ENCODE peak calls at places on chromosomes 13 and 19, in ten cellular contexts. One of them, this sample, is unnamed.

GRCh38 chr13:44660050-44660449 is 83.9 kb upstream of the TSC22D1 start:
- DNase-seq in brain microvascular endothelial cell: no peak
- DNase-seq in MG63: peak
- DNase-seq in EH: peak
- DNase-seq in RPMI8226: no peak
- DNase-seq in effector CD8-positive, alpha-beta T cell: no peak
- DNase-seq in endothelial cell: no peak
- DNase-seq in activated CD8-positive, alpha-beta memory T cell treated with anti-CD3 and anti-CD28 coated beads for 48 hours: no peak
- DNase-seq in glutamatergic neuron: no peak
- DNase-seq in fibroblast of lung: no peak
- DNase-seq in this sample: no peak

GRCh38 chr13:99916366-99917103 is 55.0 kb downstream of the ZIC5 start:
- DNase-seq in brain microvascular endothelial cell: peak
- DNase-seq in MG63: no peak
- DNase-seq in EH: peak
- DNase-seq in RPMI8226: peak
- DNase-seq in effector CD8-positive, alpha-beta T cell: no peak
- DNase-seq in endothelial cell: peak
- DNase-seq in activated CD8-positive, alpha-beta memory T cell treated with anti-CD3 and anti-CD28 coated beads for 48 hours: no peak
- DNase-seq in glutamatergic neuron: no peak
- DNase-seq in fibroblast of lung: peak
- DNase-seq in this sample: peak

GRCh38 chr19:36152061-36152885 is at the start of gene COX7A1:
- DNase-seq in brain microvascular endothelial cell: peak
- DNase-seq in MG63: no peak
- DNase-seq in EH: peak
- DNase-seq in RPMI8226: no peak
- DNase-seq in effector CD8-positive, alpha-beta T cell: no peak
- DNase-seq in endothelial cell: no peak
- DNase-seq in activated CD8-positive, alpha-beta memory T cell treated with anti-CD3 and anti-CD28 coated beads for 48 hours: no peak
- DNase-seq in glutamatergic neuron: peak
- DNase-seq in fibroblast of lung: peak
- DNase-seq in this sample: no peak

GRCh38 chr13:32781906-32782305 is 195.7 kb downstream of the PDS5B start:
- DNase-seq in brain microvascular endothelial cell: no peak
- DNase-seq in MG63: no peak
- DNase-seq in EH: no peak
- DNase-seq in RPMI8226: no peak
- DNase-seq in effector CD8-positive, alpha-beta T cell: no peak
- DNase-seq in endothelial cell: no peak
- DNase-seq in activated CD8-positive, alpha-beta memory T cell treated with anti-CD3 and anti-CD28 coated beads for 48 hours: no peak
- DNase-seq in glutamatergic neuron: no peak
- DNase-seq in fibroblast of lung: no peak
- DNase-seq in this sample: no peak

GRCh38 chr13:113162783-113163685 is 4.6 kb downstream of the PROZ start:
- DNase-seq in brain microvascular endothelial cell: no peak
- DNase-seq in MG63: no peak
- DNase-seq in EH: no peak
- DNase-seq in RPMI8226: no peak
- DNase-seq in effector CD8-positive, alpha-beta T cell: no peak
- DNase-seq in endothelial cell: no peak
- DNase-seq in activated CD8-positive, alpha-beta memory T cell treated with anti-CD3 and anti-CD28 coated beads for 48 hours: no peak
- DNase-seq in glutamatergic neuron: no peak
- DNase-seq in fibroblast of lung: no peak
- DNase-seq in this sample: no peak

GRCh38 chr19:38221919-38222828 is 1.8 kb downstream of the DPF1 start:
- DNase-seq in brain microvascular endothelial cell: no peak
- DNase-seq in MG63: no peak
- DNase-seq in EH: no peak
- DNase-seq in RPMI8226: no peak
- DNase-seq in effector CD8-positive, alpha-beta T cell: no peak
- DNase-seq in endothelial cell: no peak
- DNase-seq in activated CD8-positive, alpha-beta memory T cell treated with anti-CD3 and anti-CD28 coated beads for 48 hours: no peak
- DNase-seq in glutamatergic neuron: no peak
- DNase-seq in fibroblast of lung: no peak
- DNase-seq in this sample: no peak

GRCh38 chr19:3367572-3368440 is 1.4 kb downstream of the NFIC start:
- DNase-seq in brain microvascular endothelial cell: no peak
- DNase-seq in MG63: no peak
- DNase-seq in EH: peak
- DNase-seq in RPMI8226: no peak
- DNase-seq in effector CD8-positive, alpha-beta T cell: no peak
- DNase-seq in endothelial cell: no peak
- DNase-seq in activated CD8-positive, alpha-beta memory T cell treated with anti-CD3 and anti-CD28 coated beads for 48 hours: no peak
- DNase-seq in glutamatergic neuron: no peak
- DNase-seq in fibroblast of lung: no peak
- DNase-seq in this sample: no peak

GRCh38 chr13:69565334-69565733 is 542.3 kb upstream of the ATXN8OS start:
- DNase-seq in brain microvascular endothelial cell: peak
- DNase-seq in MG63: peak
- DNase-seq in EH: peak
- DNase-seq in RPMI8226: peak
- DNase-seq in effector CD8-positive, alpha-beta T cell: no peak
- DNase-seq in endothelial cell: peak
- DNase-seq in activated CD8-positive, alpha-beta memory T cell treated with anti-CD3 and anti-CD28 coated beads for 48 hours: no peak
- DNase-seq in glutamatergic neuron: peak
- DNase-seq in fibroblast of lung: peak
- DNase-seq in this sample: peak

GRCh38 chr13:114145256-114145655 is 12.8 kb upstream of the RASA3 start:
- DNase-seq in brain microvascular endothelial cell: no peak
- DNase-seq in MG63: no peak
- DNase-seq in EH: no peak
- DNase-seq in RPMI8226: no peak
- DNase-seq in effector CD8-positive, alpha-beta T cell: no peak
- DNase-seq in endothelial cell: no peak
- DNase-seq in activated CD8-positive, alpha-beta memory T cell treated with anti-CD3 and anti-CD28 coated beads for 48 hours: no peak
- DNase-seq in glutamatergic neuron: peak
- DNase-seq in fibroblast of lung: no peak
- DNase-seq in this sample: no peak

GRCh38 chr19:47243776-47244547 is 12.4 kb upstream of the CCDC9 start:
- DNase-seq in brain microvascular endothelial cell: peak
- DNase-seq in MG63: peak
- DNase-seq in EH: peak
- DNase-seq in RPMI8226: peak
- DNase-seq in effector CD8-positive, alpha-beta T cell: peak
- DNase-seq in endothelial cell: peak
- DNase-seq in activated CD8-positive, alpha-beta memory T cell treated with anti-CD3 and anti-CD28 coated beads for 48 hours: peak
- DNase-seq in glutamatergic neuron: peak
- DNase-seq in fibroblast of lung: peak
- DNase-seq in this sample: peak

GRCh38 chr13:106596287-106596937 is 28.5 kb upstream of the ARGLU1 start:
- DNase-seq in brain microvascular endothelial cell: no peak
- DNase-seq in MG63: no peak
- DNase-seq in EH: no peak
- DNase-seq in RPMI8226: no peak
- DNase-seq in effector CD8-positive, alpha-beta T cell: no peak
- DNase-seq in endothelial cell: no peak
- DNase-seq in activated CD8-positive, alpha-beta memory T cell treated with anti-CD3 and anti-CD28 coated beads for 48 hours: no peak
- DNase-seq in glutamatergic neuron: no peak
- DNase-seq in fibroblast of lung: no peak
- DNase-seq in this sample: no peak

GRCh38 chr13:67139551-67139950 is 90.6 kb downstream of the PCDH9 start:
- DNase-seq in brain microvascular endothelial cell: no peak
- DNase-seq in MG63: no peak
- DNase-seq in EH: no peak
- DNase-seq in RPMI8226: no peak
- DNase-seq in effector CD8-positive, alpha-beta T cell: no peak
- DNase-seq in endothelial cell: no peak
- DNase-seq in activated CD8-positive, alpha-beta memory T cell treated with anti-CD3 and anti-CD28 coated beads for 48 hours: no peak
- DNase-seq in glutamatergic neuron: no peak
- DNase-seq in fibroblast of lung: peak
- DNase-seq in this sample: no peak

GRCh38 chr19:32294871-32295438 is 50.5 kb upstream of the ZNF507 start:
- DNase-seq in brain microvascular endothelial cell: no peak
- DNase-seq in MG63: no peak
- DNase-seq in EH: no peak
- DNase-seq in RPMI8226: no peak
- DNase-seq in effector CD8-positive, alpha-beta T cell: no peak
- DNase-seq in endothelial cell: no peak
- DNase-seq in activated CD8-positive, alpha-beta memory T cell treated with anti-CD3 and anti-CD28 coated beads for 48 hours: no peak
- DNase-seq in glutamatergic neuron: no peak
- DNase-seq in fibroblast of lung: no peak
- DNase-seq in this sample: no peak

GRCh38 chr13:33644607-33645543 is 173.1 kb upstream of the RFC3 start:
- DNase-seq in brain microvascular endothelial cell: no peak
- DNase-seq in MG63: no peak
- DNase-seq in EH: peak
- DNase-seq in RPMI8226: no peak
- DNase-seq in effector CD8-positive, alpha-beta T cell: no peak
- DNase-seq in endothelial cell: no peak
- DNase-seq in activated CD8-positive, alpha-beta memory T cell treated with anti-CD3 and anti-CD28 coated beads for 48 hours: no peak
- DNase-seq in glutamatergic neuron: no peak
- DNase-seq in fibroblast of lung: peak
- DNase-seq in this sample: no peak

GRCh38 chr19:48833977-48834376 is 2.3 kb downstream of the HSD17B14 start:
- DNase-seq in brain microvascular endothelial cell: no peak
- DNase-seq in MG63: no peak
- DNase-seq in EH: no peak
- DNase-seq in RPMI8226: no peak
- DNase-seq in effector CD8-positive, alpha-beta T cell: no peak
- DNase-seq in endothelial cell: no peak
- DNase-seq in activated CD8-positive, alpha-beta memory T cell treated with anti-CD3 and anti-CD28 coated beads for 48 hours: no peak
- DNase-seq in glutamatergic neuron: no peak
- DNase-seq in fibroblast of lung: no peak
- DNase-seq in this sample: no peak

GRCh38 chr19:45577111-45577905 is 7.3 kb downstream of the OPA3 start:
- DNase-seq in brain microvascular endothelial cell: peak
- DNase-seq in MG63: peak
- DNase-seq in EH: peak
- DNase-seq in RPMI8226: peak
- DNase-seq in effector CD8-positive, alpha-beta T cell: no peak
- DNase-seq in endothelial cell: no peak
- DNase-seq in activated CD8-positive, alpha-beta memory T cell treated with anti-CD3 and anti-CD28 coated beads for 48 hours: no peak
- DNase-seq in glutamatergic neuron: no peak
- DNase-seq in fibroblast of lung: peak
- DNase-seq in this sample: no peak

GRCh38 chr13:110620596-110620995 is 5.3 kb downstream of the NAXD start:
- DNase-seq in brain microvascular endothelial cell: no peak
- DNase-seq in MG63: no peak
- DNase-seq in EH: no peak
- DNase-seq in RPMI8226: no peak
- DNase-seq in effector CD8-positive, alpha-beta T cell: no peak
- DNase-seq in endothelial cell: no peak
- DNase-seq in activated CD8-positive, alpha-beta memory T cell treated with anti-CD3 and anti-CD28 coated beads for 48 hours: no peak
- DNase-seq in glutamatergic neuron: no peak
- DNase-seq in fibroblast of lung: no peak
- DNase-seq in this sample: no peak

GRCh38 chr13:37085656-37086055 is 19.8 kb downstream of the CSNK1A1L start:
- DNase-seq in brain microvascular endothelial cell: no peak
- DNase-seq in MG63: no peak
- DNase-seq in EH: no peak
- DNase-seq in RPMI8226: no peak
- DNase-seq in effector CD8-positive, alpha-beta T cell: no peak
- DNase-seq in endothelial cell: no peak
- DNase-seq in activated CD8-positive, alpha-beta memory T cell treated with anti-CD3 and anti-CD28 coated beads for 48 hours: no peak
- DNase-seq in glutamatergic neuron: no peak
- DNase-seq in fibroblast of lung: peak
- DNase-seq in this sample: no peak

GRCh38 chr19:41411682-41412265 is 14.2 kb downstream of the BCKDHA start:
- DNase-seq in brain microvascular endothelial cell: no peak
- DNase-seq in MG63: peak
- DNase-seq in EH: no peak
- DNase-seq in RPMI8226: no peak
- DNase-seq in effector CD8-positive, alpha-beta T cell: no peak
- DNase-seq in endothelial cell: no peak
- DNase-seq in activated CD8-positive, alpha-beta memory T cell treated with anti-CD3 and anti-CD28 coated beads for 48 hours: no peak
- DNase-seq in glutamatergic neuron: no peak
- DNase-seq in fibroblast of lung: no peak
- DNase-seq in this sample: no peak

GRCh38 chr19:662207-662961 is 630 bp downstream of the RNF126 start:
- DNase-seq in brain microvascular endothelial cell: no peak
- DNase-seq in MG63: peak
- DNase-seq in EH: peak
- DNase-seq in RPMI8226: peak
- DNase-seq in effector CD8-positive, alpha-beta T cell: peak
- DNase-seq in endothelial cell: peak
- DNase-seq in activated CD8-positive, alpha-beta memory T cell treated with anti-CD3 and anti-CD28 coated beads for 48 hours: peak
- DNase-seq in glutamatergic neuron: no peak
- DNase-seq in fibroblast of lung: no peak
- DNase-seq in this sample: no peak

GRCh38 chr19:1237754-1238372 is at the start of gene CBARP:
- DNase-seq in brain microvascular endothelial cell: no peak
- DNase-seq in MG63: peak
- DNase-seq in EH: peak
- DNase-seq in RPMI8226: peak
- DNase-seq in effector CD8-positive, alpha-beta T cell: peak
- DNase-seq in endothelial cell: peak
- DNase-seq in activated CD8-positive, alpha-beta memory T cell treated with anti-CD3 and anti-CD28 coated beads for 48 hours: no peak
- DNase-seq in glutamatergic neuron: peak
- DNase-seq in fibroblast of lung: no peak
- DNase-seq in this sample: no peak

GRCh38 chr13:30088312-30088855 is 219.0 kb downstream of the KATNAL1 start:
- DNase-seq in brain microvascular endothelial cell: no peak
- DNase-seq in MG63: no peak
- DNase-seq in EH: no peak
- DNase-seq in RPMI8226: peak
- DNase-seq in effector CD8-positive, alpha-beta T cell: no peak
- DNase-seq in endothelial cell: no peak
- DNase-seq in activated CD8-positive, alpha-beta memory T cell treated with anti-CD3 and anti-CD28 coated beads for 48 hours: no peak
- DNase-seq in glutamatergic neuron: peak
- DNase-seq in fibroblast of lung: no peak
- DNase-seq in this sample: no peak

GRCh38 chr13:111046590-111047141 is 68.4 kb upstream of the ARHGEF7 start:
- DNase-seq in brain microvascular endothelial cell: peak
- DNase-seq in MG63: no peak
- DNase-seq in EH: peak
- DNase-seq in RPMI8226: peak
- DNase-seq in effector CD8-positive, alpha-beta T cell: no peak
- DNase-seq in endothelial cell: no peak
- DNase-seq in activated CD8-positive, alpha-beta memory T cell treated with anti-CD3 and anti-CD28 coated beads for 48 hours: no peak
- DNase-seq in glutamatergic neuron: no peak
- DNase-seq in fibroblast of lung: peak
- DNase-seq in this sample: no peak

GRCh38 chr19:30878456-30878855 is 470.8 kb downstream of the TSHZ3 start:
- DNase-seq in brain microvascular endothelial cell: no peak
- DNase-seq in MG63: no peak
- DNase-seq in EH: no peak
- DNase-seq in RPMI8226: no peak
- DNase-seq in effector CD8-positive, alpha-beta T cell: no peak
- DNase-seq in endothelial cell: no peak
- DNase-seq in activated CD8-positive, alpha-beta memory T cell treated with anti-CD3 and anti-CD28 coated beads for 48 hours: no peak
- DNase-seq in glutamatergic neuron: no peak
- DNase-seq in fibroblast of lung: no peak
- DNase-seq in this sample: no peak

This sample was measured in NT2/D1.